ENCODE peak calls at places on chromosomes 11 and 22, in seven cellular contexts. One of them, this sample, is unnamed.

GRCh38 chr22:31764785-31765184 is 11.0 kb downstream of the DEPDC5 start:
- DNase-seq in upper lobe of right lung: no peak
- DNase-seq in stimulated activated CD8-positive, alpha-beta memory T cell treated with anti-CD3 and anti-CD28 coated beads, Interleukin-15, amount 100 ng/mL, for 4 hours: no peak
- DNase-seq in DMS 273 treated with DMSO at 0.1 percent for 48 hours: no peak
- DNase-seq in AG04449: no peak
- DNase-seq in kidney tubule cell: no peak
- DNase-seq in hippocampal formation: no peak
- DNase-seq in this sample: no peak

GRCh38 chr11:70731670-70732492 is 333.6 kb downstream of the CTTN start:
- DNase-seq in upper lobe of right lung: peak
- DNase-seq in stimulated activated CD8-positive, alpha-beta memory T cell treated with anti-CD3 and anti-CD28 coated beads, Interleukin-15, amount 100 ng/mL, for 4 hours: no peak
- DNase-seq in DMS 273 treated with DMSO at 0.1 percent for 48 hours: no peak
- DNase-seq in AG04449: no peak
- DNase-seq in kidney tubule cell: no peak
- DNase-seq in hippocampal formation: no peak
- DNase-seq in this sample: no peak

GRCh38 chr22:31509041-31509440 is 12.7 kb downstream of the SFI1 start:
- DNase-seq in upper lobe of right lung: no peak
- DNase-seq in stimulated activated CD8-positive, alpha-beta memory T cell treated with anti-CD3 and anti-CD28 coated beads, Interleukin-15, amount 100 ng/mL, for 4 hours: no peak
- DNase-seq in DMS 273 treated with DMSO at 0.1 percent for 48 hours: no peak
- DNase-seq in AG04449: no peak
- DNase-seq in kidney tubule cell: no peak
- DNase-seq in hippocampal formation: no peak
- DNase-seq in this sample: no peak

GRCh38 chr11:118792642-118793124 is 1.7 kb upstream of the DDX6 start:
- DNase-seq in upper lobe of right lung: no peak
- DNase-seq in stimulated activated CD8-positive, alpha-beta memory T cell treated with anti-CD3 and anti-CD28 coated beads, Interleukin-15, amount 100 ng/mL, for 4 hours: peak
- DNase-seq in DMS 273 treated with DMSO at 0.1 percent for 48 hours: no peak
- DNase-seq in AG04449: peak
- DNase-seq in kidney tubule cell: peak
- DNase-seq in hippocampal formation: peak
- DNase-seq in this sample: peak

GRCh38 chr11:34214961-34215805 is 109.8 kb downstream of the NAT10 start:
- DNase-seq in upper lobe of right lung: no peak
- DNase-seq in stimulated activated CD8-positive, alpha-beta memory T cell treated with anti-CD3 and anti-CD28 coated beads, Interleukin-15, amount 100 ng/mL, for 4 hours: peak
- DNase-seq in DMS 273 treated with DMSO at 0.1 percent for 48 hours: no peak
- DNase-seq in AG04449: no peak
- DNase-seq in kidney tubule cell: peak
- DNase-seq in hippocampal formation: no peak
- DNase-seq in this sample: no peak

GRCh38 chr22:46076651-46077339 is 73.5 kb upstream of the PPARA start:
- DNase-seq in upper lobe of right lung: peak
- DNase-seq in stimulated activated CD8-positive, alpha-beta memory T cell treated with anti-CD3 and anti-CD28 coated beads, Interleukin-15, amount 100 ng/mL, for 4 hours: no peak
- DNase-seq in DMS 273 treated with DMSO at 0.1 percent for 48 hours: no peak
- DNase-seq in AG04449: peak
- DNase-seq in kidney tubule cell: peak
- DNase-seq in hippocampal formation: no peak
- DNase-seq in this sample: peak

GRCh38 chr11:108947654-108948570 is 283.0 kb downstream of the DDX10 start:
- DNase-seq in upper lobe of right lung: no peak
- DNase-seq in stimulated activated CD8-positive, alpha-beta memory T cell treated with anti-CD3 and anti-CD28 coated beads, Interleukin-15, amount 100 ng/mL, for 4 hours: no peak
- DNase-seq in DMS 273 treated with DMSO at 0.1 percent for 48 hours: no peak
- DNase-seq in AG04449: no peak
- DNase-seq in kidney tubule cell: peak
- DNase-seq in hippocampal formation: no peak
- DNase-seq in this sample: no peak

GRCh38 chr11:65954771-65955170 is 6.8 kb upstream of the SART1 start:
- DNase-seq in upper lobe of right lung: no peak
- DNase-seq in stimulated activated CD8-positive, alpha-beta memory T cell treated with anti-CD3 and anti-CD28 coated beads, Interleukin-15, amount 100 ng/mL, for 4 hours: no peak
- DNase-seq in DMS 273 treated with DMSO at 0.1 percent for 48 hours: no peak
- DNase-seq in AG04449: no peak
- DNase-seq in kidney tubule cell: no peak
- DNase-seq in hippocampal formation: no peak
- DNase-seq in this sample: no peak

GRCh38 chr22:37994049-37994448 is 9.7 kb upstream of the SOX10 start:
- DNase-seq in upper lobe of right lung: no peak
- DNase-seq in stimulated activated CD8-positive, alpha-beta memory T cell treated with anti-CD3 and anti-CD28 coated beads, Interleukin-15, amount 100 ng/mL, for 4 hours: peak
- DNase-seq in DMS 273 treated with DMSO at 0.1 percent for 48 hours: no peak
- DNase-seq in AG04449: no peak
- DNase-seq in kidney tubule cell: no peak
- DNase-seq in hippocampal formation: no peak
- DNase-seq in this sample: no peak

GRCh38 chr11:1125803-1126202 is 31.9 kb upstream of the MUC5AC start:
- DNase-seq in upper lobe of right lung: no peak
- DNase-seq in stimulated activated CD8-positive, alpha-beta memory T cell treated with anti-CD3 and anti-CD28 coated beads, Interleukin-15, amount 100 ng/mL, for 4 hours: no peak
- DNase-seq in DMS 273 treated with DMSO at 0.1 percent for 48 hours: no peak
- DNase-seq in AG04449: no peak
- DNase-seq in kidney tubule cell: no peak
- DNase-seq in hippocampal formation: no peak
- DNase-seq in this sample: no peak

GRCh38 chr11:9754041-9754471 is 90.2 kb downstream of the SWAP70 start:
- DNase-seq in upper lobe of right lung: no peak
- DNase-seq in stimulated activated CD8-positive, alpha-beta memory T cell treated with anti-CD3 and anti-CD28 coated beads, Interleukin-15, amount 100 ng/mL, for 4 hours: no peak
- DNase-seq in DMS 273 treated with DMSO at 0.1 percent for 48 hours: no peak
- DNase-seq in AG04449: no peak
- DNase-seq in kidney tubule cell: peak
- DNase-seq in hippocampal formation: no peak
- DNase-seq in this sample: no peak

GRCh38 chr22:50723991-50724390 is 14.0 kb upstream of the ACR start:
- DNase-seq in upper lobe of right lung: no peak
- DNase-seq in stimulated activated CD8-positive, alpha-beta memory T cell treated with anti-CD3 and anti-CD28 coated beads, Interleukin-15, amount 100 ng/mL, for 4 hours: no peak
- DNase-seq in DMS 273 treated with DMSO at 0.1 percent for 48 hours: no peak
- DNase-seq in AG04449: no peak
- DNase-seq in kidney tubule cell: no peak
- DNase-seq in hippocampal formation: no peak
- DNase-seq in this sample: no peak

GRCh38 chr11:73521621-73522020 is 76.3 kb downstream of the FAM168A start:
- DNase-seq in upper lobe of right lung: no peak
- DNase-seq in stimulated activated CD8-positive, alpha-beta memory T cell treated with anti-CD3 and anti-CD28 coated beads, Interleukin-15, amount 100 ng/mL, for 4 hours: no peak
- DNase-seq in DMS 273 treated with DMSO at 0.1 percent for 48 hours: no peak
- DNase-seq in AG04449: no peak
- DNase-seq in kidney tubule cell: peak
- DNase-seq in hippocampal formation: no peak
- DNase-seq in this sample: no peak

GRCh38 chr22:36583546-36583945 is 54.6 kb upstream of the EIF3D start:
- DNase-seq in upper lobe of right lung: no peak
- DNase-seq in stimulated activated CD8-positive, alpha-beta memory T cell treated with anti-CD3 and anti-CD28 coated beads, Interleukin-15, amount 100 ng/mL, for 4 hours: no peak
- DNase-seq in DMS 273 treated with DMSO at 0.1 percent for 48 hours: no peak
- DNase-seq in AG04449: no peak
- DNase-seq in kidney tubule cell: no peak
- DNase-seq in hippocampal formation: no peak
- DNase-seq in this sample: no peak

GRCh38 chr11:59754494-59754858 is 700 bp upstream of the STX3 start:
- DNase-seq in upper lobe of right lung: no peak
- DNase-seq in stimulated activated CD8-positive, alpha-beta memory T cell treated with anti-CD3 and anti-CD28 coated beads, Interleukin-15, amount 100 ng/mL, for 4 hours: no peak
- DNase-seq in DMS 273 treated with DMSO at 0.1 percent for 48 hours: no peak
- DNase-seq in AG04449: no peak
- DNase-seq in kidney tubule cell: no peak
- DNase-seq in hippocampal formation: no peak
- DNase-seq in this sample: no peak

GRCh38 chr11:116379185-116379828 is 393.5 kb downstream of the BUD13 start:
- DNase-seq in upper lobe of right lung: no peak
- DNase-seq in stimulated activated CD8-positive, alpha-beta memory T cell treated with anti-CD3 and anti-CD28 coated beads, Interleukin-15, amount 100 ng/mL, for 4 hours: no peak
- DNase-seq in DMS 273 treated with DMSO at 0.1 percent for 48 hours: no peak
- DNase-seq in AG04449: no peak
- DNase-seq in kidney tubule cell: peak
- DNase-seq in hippocampal formation: no peak
- DNase-seq in this sample: no peak

GRCh38 chr22:20324139-20324516 is 4.3 kb upstream of the DGCR6L start:
- DNase-seq in upper lobe of right lung: no peak
- DNase-seq in stimulated activated CD8-positive, alpha-beta memory T cell treated with anti-CD3 and anti-CD28 coated beads, Interleukin-15, amount 100 ng/mL, for 4 hours: no peak
- DNase-seq in DMS 273 treated with DMSO at 0.1 percent for 48 hours: no peak
- DNase-seq in AG04449: no peak
- DNase-seq in kidney tubule cell: no peak
- DNase-seq in hippocampal formation: no peak
- DNase-seq in this sample: no peak

GRCh38 chr11:36391062-36391461 is 95.0 kb downstream of the PRR5L start:
- DNase-seq in upper lobe of right lung: no peak
- DNase-seq in stimulated activated CD8-positive, alpha-beta memory T cell treated with anti-CD3 and anti-CD28 coated beads, Interleukin-15, amount 100 ng/mL, for 4 hours: no peak
- DNase-seq in DMS 273 treated with DMSO at 0.1 percent for 48 hours: no peak
- DNase-seq in AG04449: no peak
- DNase-seq in kidney tubule cell: no peak
- DNase-seq in hippocampal formation: no peak
- DNase-seq in this sample: no peak

GRCh38 chr22:35315855-35316745 is 16.4 kb downstream of the TOM1 start:
- DNase-seq in upper lobe of right lung: peak
- DNase-seq in stimulated activated CD8-positive, alpha-beta memory T cell treated with anti-CD3 and anti-CD28 coated beads, Interleukin-15, amount 100 ng/mL, for 4 hours: no peak
- DNase-seq in DMS 273 treated with DMSO at 0.1 percent for 48 hours: no peak
- DNase-seq in AG04449: no peak
- DNase-seq in kidney tubule cell: no peak
- DNase-seq in hippocampal formation: no peak
- DNase-seq in this sample: no peak

GRCh38 chr22:17920145-17920605 is 104.2 kb downstream of the MICAL3 start:
- DNase-seq in upper lobe of right lung: no peak
- DNase-seq in stimulated activated CD8-positive, alpha-beta memory T cell treated with anti-CD3 and anti-CD28 coated beads, Interleukin-15, amount 100 ng/mL, for 4 hours: no peak
- DNase-seq in DMS 273 treated with DMSO at 0.1 percent for 48 hours: no peak
- DNase-seq in AG04449: no peak
- DNase-seq in kidney tubule cell: peak
- DNase-seq in hippocampal formation: no peak
- DNase-seq in this sample: peak

GRCh38 chr11:122434786-122435185 is 220.7 kb upstream of the UBASH3B start:
- DNase-seq in upper lobe of right lung: no peak
- DNase-seq in stimulated activated CD8-positive, alpha-beta memory T cell treated with anti-CD3 and anti-CD28 coated beads, Interleukin-15, amount 100 ng/mL, for 4 hours: no peak
- DNase-seq in DMS 273 treated with DMSO at 0.1 percent for 48 hours: no peak
- DNase-seq in AG04449: no peak
- DNase-seq in kidney tubule cell: no peak
- DNase-seq in hippocampal formation: no peak
- DNase-seq in this sample: no peak

GRCh38 chr11:2077061-2077802 is 62.0 kb downstream of the IGF2 start:
- DNase-seq in upper lobe of right lung: no peak
- DNase-seq in stimulated activated CD8-positive, alpha-beta memory T cell treated with anti-CD3 and anti-CD28 coated beads, Interleukin-15, amount 100 ng/mL, for 4 hours: no peak
- DNase-seq in DMS 273 treated with DMSO at 0.1 percent for 48 hours: no peak
- DNase-seq in AG04449: no peak
- DNase-seq in kidney tubule cell: peak
- DNase-seq in hippocampal formation: no peak
- DNase-seq in this sample: peak

GRCh38 chr11:119694334-119694733 is 34.7 kb downstream of the NECTIN1 start:
- DNase-seq in upper lobe of right lung: no peak
- DNase-seq in stimulated activated CD8-positive, alpha-beta memory T cell treated with anti-CD3 and anti-CD28 coated beads, Interleukin-15, amount 100 ng/mL, for 4 hours: no peak
- DNase-seq in DMS 273 treated with DMSO at 0.1 percent for 48 hours: no peak
- DNase-seq in AG04449: no peak
- DNase-seq in kidney tubule cell: peak
- DNase-seq in hippocampal formation: no peak
- DNase-seq in this sample: no peak

GRCh38 chr22:17117890-17118289 is 3.3 kb downstream of the TMEM121B start:
- DNase-seq in upper lobe of right lung: no peak
- DNase-seq in stimulated activated CD8-positive, alpha-beta memory T cell treated with anti-CD3 and anti-CD28 coated beads, Interleukin-15, amount 100 ng/mL, for 4 hours: no peak
- DNase-seq in DMS 273 treated with DMSO at 0.1 percent for 48 hours: no peak
- DNase-seq in AG04449: no peak
- DNase-seq in kidney tubule cell: no peak
- DNase-seq in hippocampal formation: no peak
- DNase-seq in this sample: no peak

GRCh38 chr22:26897384-26897783 is 240.0 kb downstream of the MIAT start:
- DNase-seq in upper lobe of right lung: no peak
- DNase-seq in stimulated activated CD8-positive, alpha-beta memory T cell treated with anti-CD3 and anti-CD28 coated beads, Interleukin-15, amount 100 ng/mL, for 4 hours: no peak
- DNase-seq in DMS 273 treated with DMSO at 0.1 percent for 48 hours: no peak
- DNase-seq in AG04449: no peak
- DNase-seq in kidney tubule cell: no peak
- DNase-seq in hippocampal formation: no peak
- DNase-seq in this sample: no peak

This sample was measured in hepatic stellate cell.